ENCODE peak calls at places on chromosomes 13 and 19, in four cellular contexts. F, H, L and A are unnamed samples.

GRCh38 chr13:76969488-76970365 is 21.4 kb downstream of the ACOD1 start:
- DNase-seq in L (no peak), H (no peak), F (no peak), A (no peak)

GRCh38 chr13:39810091-39810877 is 154.8 kb downstream of the COG6 start:
- DNase-seq in F (no peak), H (no peak), L (no peak), A (no peak)

GRCh38 chr19:8615813-8616596 is 5.5 kb upstream of the ADAMTS10 start:
- DNase-seq in F (peak; percentile 54), H (peak; percentile 83), L (peak; percentile 44), A (no peak)

GRCh38 chr19:6803036-6803404 is 30.5 kb downstream of the VAV1 start:
- DNase-seq in F (no peak), L (no peak), H (no peak), A (no peak)

GRCh38 chr19:42255766-42256750 is 1.1 kb upstream of the ERF start:
- DNase-seq in L (no peak), H (no peak), F (peak; percentile 75), A (peak; percentile 28)

GRCh38 chr19:49652723-49653465 is 10.9 kb downstream of the SCAF1 start:
- DNase-seq in F (no peak), L (no peak), H (no peak), A (no peak)

GRCh38 chr13:77053192-77053591 is 26.2 kb upstream of the FBXL3 start:
- DNase-seq in H (no peak), F (no peak), L (no peak), A (no peak)

GRCh38 chr13:83197316-83197715 is 685.0 kb downstream of the SLITRK1 start:
- DNase-seq in F (no peak), H (no peak), L (no peak), A (no peak)

GRCh38 chr13:81987159-81987558 is 1646.2 kb upstream of the SPRY2 start:
- DNase-seq in H (no peak), F (no peak), L (no peak), A (no peak)

GRCh38 chr19:31528261-31528660 is 179.0 kb upstream of the TSHZ3 start:
- DNase-seq in L (no peak), F (no peak), H (no peak), A (no peak)

GRCh38 chr13:30766957-30767603 is 31.7 kb downstream of the ALOX5AP start:
- DNase-seq in L (no peak), F (no peak), H (no peak), A (no peak)

GRCh38 chr13:109785141-109785891 is 1.1 kb downstream of the IRS2 start:
- DNase-seq in F (peak; percentile 69), H (no peak), L (peak; percentile 44), A (peak; percentile 40)

GRCh38 chr13:42333613-42334328 is 61.8 kb downstream of the AKAP11 start:
- DNase-seq in H (no peak), F (no peak), L (no peak), A (no peak)

DNA sequence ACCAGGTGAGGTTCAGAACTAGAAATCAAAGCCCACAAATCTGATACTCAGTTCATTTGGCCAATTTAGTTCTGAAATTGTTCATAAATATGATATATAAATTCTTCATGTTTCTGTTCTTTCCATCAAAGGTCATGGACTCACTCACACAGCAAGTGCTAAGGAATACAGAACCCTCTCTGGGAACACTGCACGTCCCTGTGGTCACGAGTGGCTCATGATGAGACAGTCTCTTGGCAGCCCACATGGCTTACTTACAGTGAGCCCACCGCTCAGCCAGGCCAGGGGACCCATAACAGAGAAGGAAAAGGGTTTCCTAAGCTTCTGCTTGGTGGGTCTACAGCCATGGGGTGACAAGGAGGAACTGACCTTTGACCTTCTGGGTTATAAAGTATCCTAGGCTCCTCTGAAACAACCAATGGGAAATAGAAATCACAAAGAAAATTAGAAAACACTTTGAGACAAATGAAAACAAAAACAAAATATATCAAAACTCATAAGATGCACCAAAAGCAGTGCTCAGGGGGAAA is 67.4 kb downstream of the CDADC1 start:
- DNase-seq in L (no peak), H (no peak), F (no peak), A (no peak)
- H3K4me1 ChIP-seq in L (peaks cover 22% of the 10 kb centered on the region), H (peaks cover 21% of the 10 kb centered on the region), F (peaks cover 12% of the 10 kb centered on the region), A (peaks cover 5% of the 10 kb centered on the region)

GRCh38 chr19:32675720-32676185 is at the start of gene RGS9BP:
- DNase-seq in L (peak; percentile 87), F (peak; percentile 82), H (peak; percentile 92), A (peak; percentile 87)
- TF ChIP-seq POLR2A in L (no peak), F (no peak), H (no peak), A (no peak)

DNA sequence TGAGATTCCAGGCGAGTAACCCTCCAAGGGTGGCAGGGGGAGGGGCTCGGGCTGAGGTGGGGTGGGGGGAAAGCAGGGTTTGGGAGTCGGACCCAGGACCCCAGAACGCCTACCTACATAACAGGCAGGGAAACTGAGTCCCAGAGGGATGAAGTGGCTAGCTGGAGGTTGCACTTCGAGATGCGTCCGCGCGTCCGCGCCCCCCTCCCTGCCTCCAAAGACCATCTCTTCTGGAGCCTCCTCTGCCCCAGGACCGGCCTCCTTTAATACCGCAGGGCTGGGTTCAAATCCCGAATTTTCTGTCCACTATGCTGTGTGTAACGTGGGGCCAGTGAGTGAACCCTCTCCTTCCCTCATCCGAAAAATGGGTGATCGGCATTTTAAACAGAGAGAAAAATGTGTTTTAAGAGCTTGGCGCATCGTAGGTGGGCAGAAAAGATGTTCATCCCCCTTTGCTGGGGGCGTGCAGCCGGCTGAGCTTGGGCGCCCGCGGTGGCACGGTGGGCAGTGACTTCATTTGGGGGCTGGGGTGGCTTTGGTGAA is 13.8 kb downstream of the TJP3 start:
- DNase-seq in H (no peak), F (no peak), L (no peak), A (no peak)
- H3K4me3 ChIP-seq in H (peak overlapping the region; percentile 37), F (peak overlapping the region; percentile 14), L (peak overlapping the region; percentile 38), A (peak overlapping the region; percentile 21)

GRCh38 chr19:15286688-15287355 is 45.5 kb downstream of the BRD4 start:
- DNase-seq in L (no peak), H (no peak), F (no peak), A (no peak)
- H3K4me1 ChIP-seq in L (peaks cover 98% of the 10 kb centered on the region), H (peaks cover 98% of the 10 kb centered on the region), F (peaks cover 54% of the 10 kb centered on the region), A (peaks cover 100% of the 10 kb centered on the region)

GRCh38 chr19:19459707-19460251 is 54.3 kb downstream of the GATAD2A start:
- DNase-seq in F (no peak), H (no peak), L (peak; percentile 54), A (peak; percentile 49)
- TF ChIP-seq POLR2A in F (no peak), H (no peak), L (no peak), A (no peak)

GRCh38 chr19:39127812-39128510 is 2.4 kb downstream of the PAK4 start:
- DNase-seq in F (no peak), H (no peak), L (peak; percentile 33), A (no peak)
- H3K4me3 ChIP-seq in F (no peak overlapping the region), H (no peak overlapping the region), L (no peak overlapping the region), A (no peak overlapping the region)

GRCh38 chr19:10672529-10673150 is 18.5 kb downstream of the ILF3 start:
- DNase-seq in F (no peak), L (no peak), H (no peak), A (no peak)

GRCh38 chr19:10669246-10669645 is 15.1 kb downstream of the ILF3 start:
- DNase-seq in L (no peak), H (no peak), F (no peak), A (no peak)

GRCh38 chr19:10667867-10668266 is 13.7 kb downstream of the ILF3 start:
- DNase-seq in H (no peak), F (no peak), L (no peak), A (no peak)

GRCh38 chr19:10670187-10670586 is 16.0 kb downstream of the ILF3 start:
- DNase-seq in H (no peak), F (no peak), L (no peak), A (no peak)

GRCh38 chr19:10670876-10671804 is 17.0 kb downstream of the ILF3 start:
- DNase-seq in L (no peak), F (no peak), H (no peak), A (no peak)
- H3K4me1 ChIP-seq in L (peaks cover 24% of the 10 kb centered on the region), F (peaks cover 1% of the 10 kb centered on the region), H (peaks cover 24% of the 10 kb centered on the region), A (peaks cover 42% of the 10 kb centered on the region)

DNA sequence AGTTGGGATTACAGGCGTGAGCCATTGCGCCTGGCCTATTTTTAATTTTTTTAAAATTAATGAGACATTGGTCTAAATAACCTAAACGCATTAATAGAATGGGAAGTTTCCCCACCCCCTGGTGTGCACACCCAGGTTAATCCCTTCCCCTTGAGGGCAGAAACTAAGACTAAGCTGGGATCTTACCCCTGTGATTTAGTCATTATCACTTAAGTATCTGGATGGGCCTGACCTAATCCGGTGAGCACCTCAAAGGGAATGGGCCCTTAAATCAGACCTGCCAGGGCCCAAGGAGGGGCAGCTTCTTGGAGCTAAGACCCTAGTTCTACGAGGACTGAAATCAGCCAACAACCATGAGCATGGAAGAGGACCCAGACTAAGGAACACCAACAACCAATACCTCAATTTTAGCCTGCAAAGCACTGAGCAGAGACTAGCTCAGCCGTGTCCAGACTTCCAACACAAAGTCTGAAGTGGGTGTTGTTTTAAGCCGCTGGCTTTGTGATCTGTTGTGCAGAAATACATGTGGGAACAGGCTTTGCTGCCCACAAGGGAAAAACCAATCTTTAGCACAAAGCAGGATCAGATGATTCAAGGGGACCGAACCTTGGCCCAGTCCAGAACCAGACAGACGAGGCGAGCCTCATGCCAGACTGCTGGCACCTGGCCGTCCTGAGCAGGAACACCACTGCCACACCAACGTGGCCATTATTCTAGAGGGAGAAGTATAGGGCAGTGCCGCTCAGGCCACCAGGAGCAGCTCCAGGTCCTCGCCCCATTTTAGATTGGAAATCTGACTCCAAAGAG is 7.1 kb downstream of the UBE2S start:
- DNase-seq in L (no peak), F (no peak), H (no peak), A (no peak)
- TF ChIP-seq POLR2A in L (no peak), F (no peak), H (no peak), A (no peak)